ENCODE peak calls at places on chromosomes 4 and X, in four cellular contexts. M is CD4-positive, alpha-beta T cell; P is endodermal cell; F is Karpas-422. I is an unnamed sample.

GRCh38 chrX:39675619-39676018 is 422.1 kb downstream of the BCOR start:
- DNase-seq in M (no peak), P (no peak), F (no peak), I (no peak)

GRCh38 chr4:119000400-119000799 is 111.7 kb downstream of the SYNPO2 start:
- DNase-seq in M (no peak), P (no peak), F (no peak), I (no peak)

GRCh38 chr4:14790487-14790886 is 211.8 kb upstream of the CPEB2 start:
- DNase-seq in M (no peak), P (no peak), F (no peak), I (no peak)

GRCh38 chr4:104693601-104694201 is 199.0 kb upstream of the CXXC4 start:
- DNase-seq in M (no peak), P (no peak), F (peak; percentile 65), I (no peak)

GRCh38 chrX:72461766-72462165 is 110.9 kb downstream of the HDAC8 start:
- DNase-seq in M (no peak), P (no peak), F (no peak), I (no peak)

GRCh38 chr4:148065069-148065468 is 333.2 kb downstream of the ARHGAP10 start:
- DNase-seq in M (no peak), P (no peak), F (no peak), I (no peak)

GRCh38 chr4:82694106-82694505 is 104.5 kb downstream of the SCD5 start:
- DNase-seq in M (no peak), P (no peak), F (no peak), I (no peak)

GRCh38 chr4:137471895-137472294 is 60.4 kb downstream of the PCDH18 start:
- DNase-seq in M (no peak), P (no peak), F (no peak), I (no peak)

GRCh38 chr4:57442834-57443291 is 332.7 kb upstream of the IGFBP7 start:
- DNase-seq in M (no peak), P (peak; percentile 93), F (peak; percentile 71), I (no peak)

GRCh38 chr4:156190606-156191005 is 236.9 kb upstream of the CTSO start:
- DNase-seq in M (no peak), P (no peak), F (no peak), I (no peak)

GRCh38 chr4:7892212-7893019 is 47.2 kb downstream of the AFAP1 start:
- DNase-seq in M (no peak), P (peak; percentile 70), F (no peak), I (no peak)

GRCh38 chr4:15912236-15912635 is 26.3 kb downstream of the FGFBP1 start:
- DNase-seq in M (no peak), P (no peak), F (no peak), I (no peak)

GRCh38 chrX:106897259-106897658 is 5.9 kb downstream of the RIPPLY1 start:
- DNase-seq in M (no peak), P (no peak), F (no peak), I (no peak)

GRCh38 chr4:8044244-8044643 is 104.6 kb upstream of the AFAP1 start:
- DNase-seq in M (no peak), P (no peak), F (no peak), I (no peak)

GRCh38 chrX:45767021-45767491 is 566.4 kb upstream of the DIPK2B start:
- DNase-seq in M (no peak), P (no peak), F (no peak), I (no peak)

GRCh38 chrX:133159205-133159604 is 58.9 kb downstream of the TFDP3 start:
- DNase-seq in M (no peak), P (no peak), F (no peak), I (no peak)

GRCh38 chr4:123477804-123478209 is 81.2 kb downstream of the SPRY1 start:
- DNase-seq in M (peak; percentile 9), P (no peak), F (no peak), I (peak; percentile 18)

GRCh38 chr4:1938027-1938426 is 66.8 kb downstream of the NSD2 start:
- DNase-seq in M (no peak), P (no peak), F (no peak), I (no peak)

GRCh38 chrX:14420876-14421275 is 108.5 kb upstream of the GLRA2 start:
- DNase-seq in M (no peak), P (no peak), F (no peak), I (no peak)

GRCh38 chrX:95382799-95383198 is 1301.8 kb upstream of the DIAPH2 start:
- DNase-seq in M (no peak), P (no peak), F (no peak), I (no peak)

GRCh38 chr4:168886361-168886760 is 123.7 kb downstream of the CBR4 start:
- DNase-seq in M (no peak), P (no peak), F (no peak), I (no peak)

GRCh38 chr4:18641334-18641733 is 619.8 kb upstream of the LCORL start:
- DNase-seq in M (no peak), P (no peak), F (no peak), I (no peak)

GRCh38 chr4:147518846-147519767 is 38.2 kb downstream of the EDNRA start:
- DNase-seq in M (no peak), P (peak; percentile 84), F (peak; percentile 85), I (peak; percentile 4)

GRCh38 chr4:169012049-169012448 is 2.0 kb upstream of the CBR4 start:
- DNase-seq in M (no peak), P (no peak), F (no peak), I (no peak)

GRCh38 chr4:180394730-180395129 is 1848.5 kb upstream of the TENM3 start:
- DNase-seq in M (no peak), P (no peak), F (no peak), I (no peak)

GRCh38 chr4:169115897-169116254 is 105.8 kb upstream of the CBR4 start:
- DNase-seq in M (no peak), P (peak; percentile 44), F (no peak), I (no peak)

GRCh38 chrX:43876680-43877079 is 5.6 kb downstream of the MAOB start:
- DNase-seq in M (no peak), P (no peak), F (no peak), I (no peak)

GRCh38 chr4:106985830-106986229 is 50.3 kb downstream of the DKK2 start:
- DNase-seq in M (no peak), P (no peak), F (no peak), I (no peak)

GRCh38 chr4:39699676-39700409 is 1.9 kb downstream of the UBE2K start:
- DNase-seq in M (no peak), P (no peak), F (peak; percentile 49), I (no peak)

GRCh38 chr4:3877868-3878267 is 111.7 kb downstream of the ADRA2C start:
- DNase-seq in M (no peak), P (no peak), F (peak; percentile 11), I (no peak)

GRCh38 chr4:157779084-157779483 is 393.7 kb downstream of the GASK1B start:
- DNase-seq in M (no peak), P (no peak), F (peak; percentile 16), I (no peak)

GRCh38 chr4:113256946-113257345 is 207.5 kb downstream of the ANK2 start:
- DNase-seq in M (no peak), P (no peak), F (no peak), I (no peak)

GRCh38 chrX:55714111-55714510 is 3.4 kb upstream of the RRAGB start:
- DNase-seq in M (no peak), P (no peak), F (no peak), I (no peak)

GRCh38 chrX:18886344-18887161 is 97.4 kb downstream of the PHKA2 start:
- DNase-seq in M (no peak), P (peak; percentile 83), F (peak; percentile 79), I (peak; percentile 16)

GRCh38 chrX:5916945-5917344 is 311.7 kb downstream of the NLGN4X start:
- DNase-seq in M (no peak), P (peak; percentile 49), F (peak; percentile 78), I (no peak)

GRCh38 chr4:3229964-3230363 is 19.0 kb upstream of the MSANTD1 start:
- DNase-seq in M (no peak), P (no peak), F (no peak), I (no peak)

GRCh38 chr4:19358015-19358414 is 893.7 kb upstream of the SLIT2 start:
- DNase-seq in M (no peak), P (no peak), F (no peak), I (no peak)

GRCh38 chr4:95190751-95191436 is 357.9 kb downstream of the UNC5C start:
- DNase-seq in M (no peak), P (peak; percentile 49), F (no peak), I (no peak)

I was measured in stimulated activated CD8-positive, alpha-beta memory T cell treated with anti-CD3 and anti-CD28 coated beads, Interleukin-15, amount 100 ng/mL, for 1 hour.